ENCODE peak calls at places on chromosomes 3 and 15, in eight cellular contexts. L, H, X, V, G, K, D and R are unnamed samples.
A peak's percentile ranks its signal among the peaks of the same experiment; 100 is the strongest.

GRCh38 chr3:188270423-188270972 is 116.5 kb downstream of the LPP start:
- DNase-seq in L (peak; percentile 87), H (peak; percentile 64), X (no peak), V (no peak), G (peak; percentile 60), K (no peak), D (peak; percentile 97), R (no peak)

GRCh38 chr3:110344487-110344886 is 727.1 kb upstream of the NECTIN3 start:
- DNase-seq in L (no peak), H (no peak), X (no peak), V (no peak), G (no peak), K (no peak), D (no peak), R (no peak)

GRCh38 chr3:197367081-197367780 is 68.8 kb upstream of the DLG1 start:
- DNase-seq in L (no peak), H (no peak), X (no peak), V (no peak), G (no peak), K (no peak), D (peak; percentile 32), R (no peak)

GRCh38 chr3:58084788-58085543 is 76.7 kb downstream of the FLNB start:
- DNase-seq in L (no peak), H (no peak), X (no peak), V (no peak), G (no peak), K (no peak), D (no peak), R (no peak)

GRCh38 chr15:90174140-90174891 is 26.8 kb upstream of the SEMA4B start:
- DNase-seq in L (no peak), H (no peak), X (no peak), V (no peak), G (no peak), K (no peak), D (peak; percentile 41), R (peak; percentile 89)

GRCh38 chr3:14605744-14606143 is 45.8 kb upstream of the CCDC174 start:
- DNase-seq in L (no peak), H (no peak), X (no peak), V (no peak), G (no peak), K (no peak), D (no peak), R (no peak)

GRCh38 chr3:152943645-152944044 is 108.7 kb downstream of the P2RY1 start:
- DNase-seq in L (no peak), H (no peak), X (no peak), V (no peak), G (no peak), K (no peak), D (peak; percentile 17), R (no peak)

GRCh38 chr3:141709126-141709770 is 28.9 kb upstream of the RNF7 start:
- DNase-seq in L (no peak), H (no peak), X (no peak), V (no peak), G (no peak), K (no peak), D (no peak), R (no peak)

GRCh38 chr3:20417390-20417789 is 231.4 kb upstream of the SGO1 start:
- DNase-seq in L (no peak), H (no peak), X (no peak), V (no peak), G (no peak), K (no peak), D (no peak), R (no peak)

GRCh38 chr3:58683001-58683845 is 16.6 kb upstream of the FAM3D start:
- DNase-seq in L (no peak), H (peak; percentile 29), X (no peak), V (peak; percentile 58), G (no peak), K (no peak), D (peak; percentile 42), R (no peak)

GRCh38 chr15:69031013-69032001 is 16.8 kb downstream of the NOX5 start:
- DNase-seq in L (no peak), H (no peak), X (no peak), V (peak; percentile 62), G (no peak), K (no peak), D (peak; percentile 54), R (peak; percentile 52)

GRCh38 chr15:59282515-59283337 is 76.1 kb downstream of the LDHAL6B start:
- DNase-seq in L (no peak), H (no peak), X (no peak), V (no peak), G (no peak), K (no peak), D (no peak), R (no peak)

GRCh38 chr15:52288051-52288942 is 7.3 kb downstream of the MYO5C start:
- DNase-seq in L (no peak), H (no peak), X (no peak), V (no peak), G (no peak), K (no peak), D (peak; percentile 23), R (no peak)

GRCh38 chr15:80619677-80620076 is 75.4 kb upstream of the ABHD17C start:
- DNase-seq in L (no peak), H (no peak), X (no peak), V (no peak), G (no peak), K (no peak), D (peak; percentile 36), R (no peak)

GRCh38 chr3:195286115-195286872 is 15.3 kb upstream of the XXYLT1 start:
- DNase-seq in L (no peak), H (no peak), X (no peak), V (no peak), G (no peak), K (no peak), D (peak; percentile 65), R (no peak)

GRCh38 chr15:66661432-66662096 is 40.5 kb upstream of the SMAD6 start:
- DNase-seq in L (no peak), H (no peak), X (no peak), V (no peak), G (no peak), K (no peak), D (no peak), R (peak; percentile 86)

GRCh38 chr15:100250166-100250800 is 91.5 kb downstream of the ADAMTS17 start:
- DNase-seq in L (no peak), H (no peak), X (no peak), V (no peak), G (no peak), K (no peak), D (peak; percentile 1), R (no peak)

GRCh38 chr3:14434541-14435151 is 32.2 kb downstream of the SLC6A6 start:
- DNase-seq in L (no peak), H (no peak), X (no peak), V (no peak), G (no peak), K (no peak), D (no peak), R (peak; percentile 66)

GRCh38 chr3:72816843-72817485 is 31.3 kb downstream of the SHQ1 start:
- DNase-seq in L (no peak), H (no peak), X (no peak), V (peak; percentile 11), G (no peak), K (no peak), D (no peak), R (no peak)

GRCh38 chr15:99105516-99106341 is 849 bp downstream of the SYNM start:
- DNase-seq in L (no peak), H (peak; percentile 61), X (peak; percentile 23), V (peak; percentile 64), G (no peak), K (no peak), D (peak; percentile 83), R (peak; percentile 47)